ENCODE peak calls at places on chromosomes 5 and 9, in six cellular contexts. S is stimulated activated CD4-positive, alpha-beta T cell treated with anti-CD3 and anti-CD28 coated beads, Interleukin-1b, Interleukin-23, amount 100 ng/mL, for 24 hours; U is mucosa of descending colon; R is GM13977; Z is cardiac muscle cell; A is brain pericyte. X is an unnamed sample.

GRCh38 chr5:157670662-157671591 is at the start of gene C5orf52:
- DNase-seq in S (peak; percentile 4), U (peak; percentile 92), R (peak; percentile 66), Z (peak; percentile 66), A (no peak), X (peak; percentile 44)

GRCh38 chr9:114616684-114617520 is 5.8 kb downstream of the TMEM268 start:
- DNase-seq in S (no peak), U (peak; percentile 75), R (peak; percentile 56), Z (no peak), A (no peak), X (no peak)

GRCh38 chr9:127904518-127904887 is 5.1 kb upstream of the ST6GALNAC6 start:
- DNase-seq in S (no peak), U (no peak), R (no peak), Z (peak; percentile 77), A (no peak), X (peak; percentile 70)

GRCh38 chr9:135267410-135267809 is 179.9 kb downstream of the OLFM1 start:
- DNase-seq in S (no peak), U (no peak), R (no peak), Z (no peak), A (no peak), X (no peak)

GRCh38 chr5:74136276-74136675 is 504.3 kb downstream of the ENC1 start:
- DNase-seq in S (no peak), U (no peak), R (no peak), Z (no peak), A (no peak), X (no peak)

GRCh38 chr9:93667006-93667405 is 90.6 kb downstream of the PHF2 start:
- DNase-seq in S (no peak), U (no peak), R (no peak), Z (no peak), A (no peak), X (no peak)

GRCh38 chr5:55223219-55223987 is 3.7 kb downstream of the MCIDAS start:
- DNase-seq in S (no peak), U (no peak), R (peak; percentile 34), Z (peak; percentile 56), A (no peak), X (no peak)

GRCh38 chr5:139743001-139743771 is 52.4 kb upstream of the PSD2 start:
- DNase-seq in S (no peak), U (no peak), R (no peak), Z (no peak), A (no peak), X (no peak)

GRCh38 chr5:173880306-173880985 is 7.7 kb upstream of the CPEB4 start:
- DNase-seq in S (no peak), U (no peak), R (no peak), Z (no peak), A (no peak), X (no peak)

GRCh38 chr9:132242621-132243155 is 80.8 kb downstream of the NTNG2 start:
- DNase-seq in S (no peak), U (no peak), R (peak; percentile 52), Z (no peak), A (no peak), X (no peak)

GRCh38 chr5:40502736-40503135 is 177.0 kb upstream of the PTGER4 start:
- DNase-seq in S (no peak), U (no peak), R (no peak), Z (no peak), A (no peak), X (no peak)

GRCh38 chr5:2903451-2904395 is 152.2 kb upstream of the IRX2 start:
- DNase-seq in S (no peak), U (no peak), R (no peak), Z (no peak), A (no peak), X (no peak)

GRCh38 chr5:159210306-159210722 is 961 bp upstream of the RNF145 start:
- DNase-seq in S (no peak), U (peak; percentile 44), R (peak; percentile 28), Z (no peak), A (no peak), X (no peak)

GRCh38 chr9:134297581-134297980 is 28.7 kb upstream of the RXRA start:
- DNase-seq in S (no peak), U (no peak), R (no peak), Z (no peak), A (no peak), X (no peak)

GRCh38 chr9:109052416-109052815 is 39.1 kb upstream of the CTNNAL1 start:
- DNase-seq in S (no peak), U (no peak), R (no peak), Z (no peak), A (no peak), X (no peak)

GRCh38 chr9:130899051-130899748 is 2.6 kb upstream of the QRFP start:
- DNase-seq in S (no peak), U (peak; percentile 43), R (no peak), Z (no peak), A (no peak), X (no peak)

GRCh38 chr9:126847051-126847450 is 13.4 kb upstream of the ZBTB34 start:
- DNase-seq in S (no peak), U (no peak), R (no peak), Z (no peak), A (no peak), X (no peak)

GRCh38 chr9:105901514-105902109 is 207.3 kb downstream of the TMEM38B start:
- DNase-seq in S (no peak), U (peak; percentile 22), R (peak; percentile 38), Z (peak; percentile 82), A (no peak), X (peak; percentile 35)

GRCh38 chr5:149550267-149550582 is 1.0 kb downstream of the CSNK1A1 start:
- DNase-seq in S (no peak), U (no peak), R (no peak), Z (no peak), A (no peak), X (no peak)

GRCh38 chr5:149130121-149130931 is 11.0 kb upstream of the ABLIM3 start:
- DNase-seq in S (no peak), U (no peak), R (no peak), Z (no peak), A (no peak), X (no peak)

GRCh38 chr9:76516350-76516749 is 57.4 kb downstream of the GCNT1 start:
- DNase-seq in S (no peak), U (peak; percentile 17), R (no peak), Z (peak; percentile 35), A (no peak), X (no peak)

GRCh38 chr5:134792287-134792686 is 33.7 kb downstream of the DDX46 start:
- DNase-seq in S (no peak), U (no peak), R (no peak), Z (no peak), A (no peak), X (no peak)

GRCh38 chr9:104386425-104387069 is 117.5 kb upstream of the OR13F1 start:
- DNase-seq in S (no peak), U (no peak), R (peak; percentile 19), Z (peak; percentile 52), A (no peak), X (no peak)

GRCh38 chr5:73370620-73371583 is 77.7 kb downstream of the FOXD1 start:
- DNase-seq in S (no peak), U (no peak), R (no peak), Z (no peak), A (no peak), X (no peak)

GRCh38 chr5:147539053-147539452 is 29.2 kb upstream of the DPYSL3 start:
- DNase-seq in S (no peak), U (no peak), R (no peak), Z (no peak), A (no peak), X (no peak)

GRCh38 chr5:120152472-120152871 is 311.6 kb upstream of the PRR16 start:
- DNase-seq in S (no peak), U (no peak), R (no peak), Z (no peak), A (no peak), X (no peak)

GRCh38 chr9:128020692-128021091 is 39.9 kb upstream of the EEIG1 start:
- DNase-seq in S (no peak), U (no peak), R (no peak), Z (no peak), A (no peak), X (no peak)

GRCh38 chr5:13664377-13664776 is 280.1 kb downstream of the DNAH5 start:
- DNase-seq in S (no peak), U (no peak), R (no peak), Z (no peak), A (peak; percentile 11), X (no peak)

GRCh38 chr5:66209350-66209749 is 65.2 kb downstream of the SREK1 start:
- DNase-seq in S (no peak), U (no peak), R (no peak), Z (no peak), A (no peak), X (no peak)

GRCh38 chr9:96176901-96177718 is 124.9 kb downstream of the HSD17B3 start:
- DNase-seq in S (no peak), U (peak; percentile 66), R (no peak), Z (peak; percentile 25), A (peak; percentile 40), X (no peak)